ENCODE peak calls at places on chromosomes 1 and 21, in nine cellular contexts. H, W, A, Z, V, P, K, I and C are unnamed samples.

GRCh38 chr21:44817914-44818635 is at the start of gene SUMO3:
- DNase-seq in V (peak), K (peak), Z (peak), I (peak), P (peak), W (peak), A (peak), H (peak), C (peak)

GRCh38 chr1:165815725-165816124 is 11.7 kb upstream of the UCK2 start:
- DNase-seq in H (no peak), I (no peak), W (no peak), V (no peak), Z (no peak), P (peak), A (peak), K (no peak), C (no peak)

GRCh38 chr21:31201548-31201947 is 142.5 kb downstream of the TIAM1 start:
- DNase-seq in I (no peak), W (peak), K (no peak), H (peak), Z (no peak), A (no peak), V (no peak), P (peak), C (peak)

GRCh38 chr1:229089586-229090208 is 181.2 kb upstream of the RAB4A start:
- DNase-seq in Z (no peak), W (no peak), A (no peak), I (no peak), H (no peak), P (no peak), K (no peak), V (no peak), C (no peak)

GRCh38 chr1:245516178-245516829 is 361.5 kb downstream of the KIF26B start:
- DNase-seq in I (no peak), V (no peak), K (no peak), Z (no peak), P (peak), A (no peak), W (peak), H (no peak), C (no peak)

GRCh38 chr1:209626633-209627348 is 25.4 kb downstream of the LAMB3 start:
- DNase-seq in I (no peak), P (no peak), W (no peak), V (no peak), H (no peak), K (no peak), A (no peak), Z (no peak), C (no peak)

GRCh38 chr1:1920608-1921458 is 1.8 kb upstream of the TMEM52 start:
- DNase-seq in H (no peak), I (no peak), Z (no peak), A (no peak), V (no peak), K (no peak), W (peak), P (no peak), C (no peak)

GRCh38 chr1:221841291-221841982 is 99.5 kb upstream of the DUSP10 start:
- DNase-seq in H (no peak), P (peak), Z (no peak), V (no peak), W (peak), I (no peak), K (no peak), A (peak), C (no peak)

GRCh38 chr1:186446138-186446537 is 14.8 kb downstream of the PDC start:
- DNase-seq in K (no peak), I (no peak), A (no peak), Z (no peak), H (no peak), P (no peak), V (no peak), W (no peak), C (no peak)

GRCh38 chr21:39471598-39471997 is 19.8 kb downstream of the SH3BGR start:
- DNase-seq in W (no peak), H (no peak), Z (no peak), V (no peak), A (no peak), K (no peak), P (no peak), I (no peak), C (no peak)

GRCh38 chr1:12728391-12728790 is 12.5 kb downstream of the AADACL3 start:
- DNase-seq in I (no peak), V (no peak), P (no peak), K (no peak), H (no peak), Z (no peak), A (no peak), W (no peak), C (no peak)

GRCh38 chr21:44870748-44871495 is 2.6 kb downstream of the PTTG1IP start:
- DNase-seq in Z (no peak), K (no peak), H (no peak), W (no peak), P (no peak), V (no peak), A (no peak), I (no peak), C (no peak)

GRCh38 chr1:20192364-20192763 is 6.0 kb upstream of the PLA2G2C start:
- DNase-seq in H (no peak), W (no peak), Z (no peak), V (no peak), A (peak), I (no peak), K (no peak), P (peak), C (no peak)

GRCh38 chr1:179831852-179832699 is 45.5 kb downstream of the TOR1AIP2 start:
- DNase-seq in W (no peak), H (no peak), Z (no peak), I (no peak), K (no peak), V (no peak), A (no peak), P (no peak), C (no peak)

GRCh38 chr1:198246331-198246730 is 89.5 kb downstream of the NEK7 start:
- DNase-seq in P (no peak), W (no peak), Z (no peak), H (no peak), A (no peak), I (no peak), V (no peak), K (no peak), C (no peak)

GRCh38 chr1:20279507-20279906 is 11.2 kb upstream of the VWA5B1 start:
- DNase-seq in P (peak), I (no peak), W (no peak), H (no peak), Z (no peak), K (no peak), A (peak), V (no peak), C (no peak)

GRCh38 chr1:25810341-25811299 is 9.1 kb upstream of the MTFR1L start:
- DNase-seq in I (peak), P (peak), A (peak), W (no peak), Z (peak), V (peak), H (no peak), K (peak), C (no peak)

GRCh38 chr1:22406722-22407495 is 44.7 kb upstream of the ZBTB40 start:
- DNase-seq in P (no peak), H (no peak), I (no peak), Z (no peak), W (no peak), K (no peak), V (no peak), A (no peak), C (no peak)

GRCh38 chr21:15682977-15683376 is 46.8 kb upstream of the USP25 start:
- DNase-seq in K (no peak), A (peak), P (peak), W (peak), I (no peak), V (no peak), Z (no peak), H (no peak), C (no peak)